ENCODE peak calls at places on chromosomes 12 and 14, in nine cellular contexts. D is adrenal gland; Z is heart right ventricle; T is PC-3; G is GM12878; O is dorsolateral prefrontal cortex; C is fibroblast of villous mesenchyme; E is lower lobe of right lung; V is CD8-positive, alpha-beta T cell. X is an unnamed sample.

GRCh38 chr12:76799362-76799761 is 35.4 kb downstream of the ZDHHC17 start:
- DNase-seq in D (no peak), Z (no peak), T (no peak), G (no peak), O (no peak), C (no peak), E (no peak), V (no peak), X (no peak)

GRCh38 chr12:44851586-44851985 is 24.5 kb downstream of the NELL2 start:
- DNase-seq in D (no peak), Z (no peak), T (no peak), G (no peak), O (peak; percentile 66), C (no peak), E (no peak), V (no peak), X (no peak)

GRCh38 chr14:26597136-26598080 is at the start of gene NOVA1:
- DNase-seq in D (peak; percentile 21), Z (peak; percentile 19), T (no peak), G (no peak), O (peak; percentile 38), C (no peak), E (peak; percentile 46), V (no peak), X (no peak)

GRCh38 chr14:69083181-69083580 is 69.7 kb downstream of the DCAF5 start:
- DNase-seq in D (no peak), Z (no peak), T (no peak), G (no peak), O (no peak), C (no peak), E (no peak), V (no peak), X (no peak)

GRCh38 chr12:976644-977043 is 14.4 kb upstream of the ERC1 start:
- DNase-seq in D (no peak), Z (no peak), T (no peak), G (no peak), O (no peak), C (no peak), E (no peak), V (no peak), X (no peak)

GRCh38 chr12:52120951-52121847 is 41.7 kb downstream of the SMIM41 start:
- DNase-seq in D (no peak), Z (no peak), T (peak; percentile 25), G (no peak), O (no peak), C (no peak), E (no peak), V (peak; percentile 3), X (no peak)

GRCh38 chr14:60945984-60946383 is 34.9 kb downstream of the TRMT5 start:
- DNase-seq in D (no peak), Z (no peak), T (no peak), G (no peak), O (no peak), C (no peak), E (no peak), V (no peak), X (no peak)

GRCh38 chr12:90076851-90077319 is 368.2 kb upstream of the ATP2B1 start:
- DNase-seq in D (no peak), Z (no peak), T (no peak), G (no peak), O (no peak), C (no peak), E (no peak), V (no peak), X (no peak)

GRCh38 chr14:24440606-24441399 is 1.8 kb downstream of the SDR39U1 start:
- DNase-seq in D (no peak), Z (no peak), T (no peak), G (no peak), O (no peak), C (no peak), E (no peak), V (no peak), X (no peak)

GRCh38 chr14:24438198-24439095 is 4.1 kb downstream of the SDR39U1 start:
- DNase-seq in D (no peak), Z (no peak), T (no peak), G (no peak), O (no peak), C (no peak), E (no peak), V (no peak), X (no peak)

GRCh38 chr14:24439830-24440605 is 2.6 kb downstream of the SDR39U1 start:
- DNase-seq in D (no peak), Z (peak; percentile 13), T (no peak), G (no peak), O (no peak), C (no peak), E (no peak), V (no peak), X (no peak)

GRCh38 chr14:24437736-24438067 is 4.9 kb downstream of the SDR39U1 start:
- DNase-seq in D (no peak), Z (no peak), T (no peak), G (no peak), O (no peak), C (no peak), E (no peak), V (no peak), X (no peak)

DNA sequence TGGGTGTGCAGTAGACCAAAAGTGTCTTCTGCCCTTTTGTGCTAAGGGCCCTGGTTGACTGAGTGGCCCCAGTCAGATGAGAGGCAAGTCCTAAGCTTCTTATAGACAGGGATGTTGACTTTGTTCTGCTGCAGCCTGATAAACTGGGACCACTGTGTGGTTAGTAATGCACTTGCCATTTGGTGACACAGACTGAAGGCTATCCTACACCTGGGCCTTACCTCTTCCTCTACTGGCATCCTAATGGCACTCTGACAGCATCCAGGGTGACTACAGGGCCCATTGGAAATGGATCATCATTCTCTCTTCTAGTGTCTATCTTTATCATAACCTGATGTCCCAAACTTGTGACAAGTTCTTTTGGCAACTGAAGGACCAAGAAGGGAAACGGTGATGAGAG is 3.3 kb downstream of the SDR39U1 start:
- DNase-seq in D (no peak), Z (no peak), T (no peak), G (no peak), O (no peak), C (no peak), E (no peak), V (no peak), X (no peak)
- H3K4me3 ChIP-seq in D (no peak overlapping the region), Z (no peak overlapping the region), T (no peak overlapping the region), G (no peak overlapping the region), O (no peak overlapping the region), C (no peak overlapping the region), E (no peak overlapping the region), V (no peak overlapping the region), X (no peak overlapping the region)

GRCh38 chr14:99213101-99213500 is 58.9 kb downstream of the BCL11B start:
- DNase-seq in D (no peak), Z (no peak), T (no peak), G (no peak), O (no peak), C (no peak), E (no peak), V (no peak), X (no peak)

GRCh38 chr14:99212199-99212598 is 59.8 kb downstream of the BCL11B start:
- DNase-seq in D (no peak), Z (no peak), T (no peak), G (no peak), O (no peak), C (no peak), E (no peak), V (no peak), X (no peak)

GRCh38 chr14:99210333-99210732 is 61.7 kb downstream of the BCL11B start:
- DNase-seq in D (no peak), Z (no peak), T (no peak), G (no peak), O (no peak), C (no peak), E (no peak), V (no peak), X (no peak)

GRCh38 chr14:99212646-99213045 is 59.4 kb downstream of the BCL11B start:
- DNase-seq in D (no peak), Z (no peak), T (no peak), G (no peak), O (no peak), C (no peak), E (no peak), V (no peak), X (no peak)

GRCh38 chr14:99211410-99211809 is 60.6 kb downstream of the BCL11B start:
- DNase-seq in D (no peak), Z (no peak), T (no peak), G (no peak), O (no peak), C (no peak), E (no peak), V (no peak), X (no peak)
- TF ChIP-seq CTCF in D (no peak), Z (no peak), T (no peak), G (no peak), O (no peak), C (no peak), E (no peak), V (no peak), X (no peak)

DNA sequence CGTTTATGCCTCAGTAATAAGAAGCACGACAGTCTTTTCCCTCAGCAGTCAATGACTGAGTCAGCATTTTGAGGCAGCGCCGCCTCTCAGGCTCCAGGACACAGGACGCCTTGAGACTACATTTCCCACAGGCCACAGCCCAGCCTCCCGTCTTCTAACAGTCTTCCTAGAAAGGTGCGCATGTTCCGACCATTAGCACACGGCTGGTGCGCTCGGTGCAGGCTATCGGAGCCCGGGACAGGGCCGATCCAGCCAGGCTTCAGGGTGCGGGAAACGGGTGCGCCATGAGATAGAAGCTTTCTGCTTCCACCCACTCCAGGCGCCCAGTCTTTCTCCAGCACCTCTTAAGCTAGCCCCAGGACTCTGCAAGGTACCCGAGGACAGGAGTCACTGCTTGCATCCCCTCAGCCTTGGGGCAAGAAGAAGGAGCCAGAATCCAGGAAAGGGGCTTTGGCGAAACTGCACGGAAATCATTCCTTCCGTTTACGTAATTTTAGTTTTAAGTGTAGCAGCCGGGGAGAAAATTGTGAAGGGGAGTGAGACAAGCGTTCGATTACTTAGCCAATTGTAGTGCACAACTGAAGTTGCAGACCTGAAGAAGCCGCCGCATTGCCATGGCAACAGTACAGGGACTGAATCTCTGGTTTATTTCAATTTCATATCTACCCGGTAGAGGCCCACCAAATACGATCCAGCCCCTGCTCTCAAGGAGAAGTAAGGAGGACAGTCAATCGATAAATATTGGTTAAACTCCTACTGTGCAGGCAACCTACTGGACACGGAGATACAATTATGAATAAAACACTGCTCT is 53.9 kb downstream of the ZNF641 start:
- DNase-seq in D (peak; percentile 90), Z (peak; percentile 81), T (peak; percentile 70), G (no peak), O (peak; percentile 91), C (peak; percentile 76), E (peak; percentile 90), V (peak; percentile 33), X (peak; percentile 55)
- H3K4me3 ChIP-seq in D (no peak overlapping the region), Z (peak overlapping the region; percentile 35), T (peak overlapping the region; percentile 42), G (no peak overlapping the region), O (peak overlapping the region; percentile 57), C (peak overlapping the region; percentile 64), E (peak overlapping the region; percentile 55), V (peak overlapping the region; percentile 56), X (peak overlapping the region; percentile 57)

DNA sequence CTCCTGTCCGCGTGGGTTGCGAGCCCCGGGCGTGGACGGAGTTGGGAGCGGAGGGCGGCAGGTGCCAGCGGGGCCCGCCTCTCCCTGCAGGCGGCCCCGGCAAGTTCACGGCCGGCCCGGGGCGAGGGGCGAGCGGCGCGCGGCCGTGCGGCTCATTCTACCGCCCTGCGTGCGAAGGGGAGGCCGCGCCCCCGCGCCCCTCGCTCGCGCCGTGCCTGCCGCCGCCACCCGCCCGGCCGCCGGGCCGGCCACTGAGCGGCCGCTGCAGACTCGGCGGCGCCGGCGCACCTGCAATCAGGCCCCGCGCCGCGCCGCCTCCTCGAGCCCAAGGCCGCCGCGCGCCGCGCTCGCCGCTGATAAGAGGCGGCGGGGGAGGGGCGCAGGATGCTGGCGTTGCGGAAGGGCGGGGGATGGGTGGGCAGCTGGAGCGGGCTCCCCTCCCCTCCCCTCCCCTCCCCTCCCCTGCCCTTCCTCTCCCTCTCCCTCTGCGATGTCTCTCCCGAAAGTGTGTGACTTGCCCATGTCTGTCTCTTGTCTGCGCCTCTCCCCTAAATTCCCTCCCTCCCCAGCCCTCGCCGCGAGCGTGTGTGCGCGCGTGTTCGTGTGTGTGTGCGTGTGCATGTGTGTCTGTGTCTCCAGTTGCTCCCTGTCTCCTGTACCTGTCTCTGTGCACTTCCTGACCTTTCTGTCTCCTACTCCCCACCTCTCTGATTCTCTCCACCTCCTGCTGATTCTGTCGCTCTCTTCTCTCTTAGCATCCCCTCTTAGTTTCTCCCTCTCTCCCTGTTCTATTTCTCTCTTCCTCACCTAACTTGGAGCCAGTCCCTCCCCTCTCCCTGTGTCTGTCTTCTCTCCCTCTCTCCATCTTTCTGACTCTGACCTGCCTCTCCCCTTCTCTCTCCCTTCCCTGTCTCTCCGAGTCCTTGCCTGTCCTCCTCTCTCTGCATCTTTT is 768.1 kb upstream of the TBX3 start:
- DNase-seq in D (peak; percentile 52), Z (peak; percentile 63), T (peak; percentile 42), G (no peak), O (no peak), C (peak; percentile 21), E (peak; percentile 48), V (no peak), X (no peak)
- TF ChIP-seq CTCF in D (no peak), Z (no peak), T (no peak), G (no peak), O (no peak), C (no peak), E (no peak), V (no peak), X (no peak)

X was measured in AG10803.